ENCODE peak calls at places on chromosomes 3 and 15, in nine cellular contexts. D is heart right ventricle; W is CD4-positive, CD25-positive, alpha-beta regulatory T cell; X is right cardiac atrium; A is uterus; H is adrenal gland; P is endodermal cell; S is neuronal stem cell; B is CD8-positive, alpha-beta T cell. U is an unnamed sample.

GRCh38 chr3:156491192-156491591 is 63.7 kb downstream of the SSR3 start:
- DNase-seq in W (no peak), P (no peak), B (no peak), S (no peak), A (no peak), D (no peak), X (no peak), H (no peak), U (no peak)

GRCh38 chr15:85430406-85431204 is 50.2 kb downstream of the AKAP13 start:
- DNase-seq in B (no peak), P (no peak), X (no peak), D (no peak), S (no peak), W (no peak), H (no peak), A (no peak), U (no peak)

GRCh38 chr3:11624161-11624560 is 19.6 kb downstream of the VGLL4 start:
- DNase-seq in S (no peak), P (no peak), X (no peak), D (no peak), B (no peak), W (peak; percentile 28), H (no peak), A (no peak), U (no peak)

GRCh38 chr3:40851836-40852235 is 327.1 kb downstream of the ZNF621 start:
- DNase-seq in W (no peak), A (no peak), D (no peak), S (no peak), P (no peak), H (no peak), B (no peak), X (no peak), U (no peak)

GRCh38 chr3:170322501-170323328 is 34.8 kb upstream of the SKIL start:
- DNase-seq in A (no peak), B (no peak), D (no peak), W (no peak), X (no peak), S (no peak), H (no peak), P (no peak), U (no peak)

GRCh38 chr3:129683201-129683600 is 76.7 kb upstream of the PLXND1 start:
- DNase-seq in A (no peak), S (no peak), H (no peak), P (no peak), D (no peak), X (no peak), B (no peak), W (no peak), U (no peak)

GRCh38 chr3:134809412-134810051 is 14.5 kb downstream of the EPHB1 start:
- DNase-seq in B (no peak), D (no peak), S (no peak), W (no peak), X (no peak), A (no peak), P (peak; percentile 72), H (no peak), U (peak; percentile 97)

GRCh38 chr3:62493116-62493801 is 119.9 kb upstream of the FEZF2 start:
- DNase-seq in S (no peak), A (no peak), P (no peak), W (no peak), B (no peak), H (no peak), X (no peak), D (no peak), U (no peak)

GRCh38 chr3:94285874-94286273 is 223.0 kb downstream of the NSUN3 start:
- DNase-seq in A (no peak), W (no peak), X (no peak), D (no peak), P (no peak), S (no peak), H (no peak), B (no peak), U (no peak)

GRCh38 chr15:65172531-65172930 is 12.6 kb downstream of the CLPX start:
- DNase-seq in B (no peak), S (no peak), P (no peak), H (no peak), A (no peak), X (no peak), D (no peak), W (no peak), U (no peak)

GRCh38 chr3:120418866-120419490 is 31.8 kb downstream of the FSTL1 start:
- DNase-seq in D (peak; percentile 63), X (no peak), A (no peak), H (peak; percentile 75), B (no peak), P (peak; percentile 84), S (peak; percentile 41), W (no peak), U (peak; percentile 77)

GRCh38 chr3:197549261-197549885 is 6.4 kb downstream of the BDH1 start:
- DNase-seq in S (no peak), B (no peak), X (no peak), W (no peak), H (no peak), A (no peak), D (no peak), P (peak; percentile 66), U (no peak)

GRCh38 chr3:24591661-24592555 is 97.3 kb upstream of the THRB start:
- DNase-seq in S (no peak), W (no peak), X (no peak), H (no peak), B (no peak), P (no peak), D (no peak), A (no peak), U (no peak)

GRCh38 chr15:60374628-60375081 is 23.1 kb downstream of the ANXA2 start:
- DNase-seq in D (no peak), X (peak; percentile 62), H (peak; percentile 84), S (no peak), A (no peak), P (peak; percentile 81), W (no peak), B (no peak), U (peak; percentile 35)

GRCh38 chr3:193305356-193305755 is 64.3 kb downstream of the PLAAT1 start:
- DNase-seq in B (no peak), W (no peak), A (no peak), P (no peak), H (no peak), S (no peak), X (no peak), D (no peak), U (no peak)

GRCh38 chr3:141737108-141737507 is 990 bp upstream of the RNF7 start:
- DNase-seq in W (no peak), X (no peak), A (no peak), S (no peak), D (no peak), B (no peak), H (no peak), P (no peak), U (no peak)

GRCh38 chr3:149037684-149038083 is 46.3 kb downstream of the GYG1 start:
- DNase-seq in D (no peak), X (no peak), P (no peak), A (no peak), W (no peak), S (no peak), H (no peak), B (no peak), U (no peak)

GRCh38 chr3:184619348-184619747 is 57.8 kb downstream of the EPHB3 start:
- DNase-seq in B (no peak), A (peak; percentile 21), S (no peak), W (no peak), H (no peak), P (no peak), X (peak; percentile 65), D (peak; percentile 44), U (no peak)

GRCh38 chr15:39784638-39785037 is 2.0 kb upstream of the FSIP1 start:
- DNase-seq in B (no peak), X (no peak), A (no peak), D (no peak), H (no peak), W (no peak), S (no peak), P (no peak), U (no peak)
- H3K4me3 ChIP-seq in B (no peak overlapping the region), X (no peak overlapping the region), A (no peak overlapping the region), D (no peak overlapping the region), H (no peak overlapping the region), W (no peak overlapping the region), S (peak overlapping the region; percentile 21), P (no peak overlapping the region), U (no peak overlapping the region)

GRCh38 chr3:27678234-27678633 is 43.9 kb downstream of the EOMES start:
- DNase-seq in X (no peak), A (no peak), H (no peak), D (no peak), W (no peak), P (no peak), B (no peak), S (no peak), U (no peak)

GRCh38 chr3:27680517-27681246 is 41.4 kb downstream of the EOMES start:
- DNase-seq in B (no peak), D (no peak), A (no peak), P (peak; percentile 91), X (no peak), S (peak; percentile 52), W (no peak), H (peak; percentile 38), U (no peak)

GRCh38 chr3:27679691-27680090 is 42.4 kb downstream of the EOMES start:
- DNase-seq in A (no peak), X (no peak), D (no peak), B (no peak), P (no peak), W (no peak), H (no peak), S (no peak), U (no peak)

GRCh38 chr3:27684302-27684701 is 37.8 kb downstream of the EOMES start:
- DNase-seq in B (no peak), X (no peak), H (no peak), W (no peak), D (no peak), A (no peak), P (no peak), S (no peak), U (no peak)

GRCh38 chr3:27681249-27681748 is 40.8 kb downstream of the EOMES start:
- DNase-seq in D (peak; percentile 38), S (peak; percentile 50), W (peak; percentile 23), H (peak; percentile 26), B (no peak), P (peak; percentile 59), A (no peak), X (no peak), U (peak; percentile 86)
- H3K4me1 ChIP-seq in D (no peaks in the 10 kb centered on the region), S (peaks cover 1% of the 10 kb centered on the region), W (peaks cover 17% of the 10 kb centered on the region), H (peaks cover 16% of the 10 kb centered on the region), B (peaks cover 4% of the 10 kb centered on the region), P (peaks cover 6% of the 10 kb centered on the region), A (no peaks in the 10 kb centered on the region), X (peaks cover 3% of the 10 kb centered on the region), U (no peaks in the 10 kb centered on the region)

GRCh38 chr3:186108106-186108940 is 566 bp downstream of the ETV5 start:
- DNase-seq in P (peak; percentile 87), X (peak; percentile 42), S (peak; percentile 78), D (peak; percentile 32), W (peak; percentile 2), A (no peak), H (peak; percentile 64), B (no peak), U (no peak)
- H3K27ac ChIP-seq in P (peak overlapping the region; percentile 91), X (peak overlapping the region; percentile 61), S (peak overlapping the region; percentile 90), D (peak overlapping the region; percentile 85), W (no peak overlapping the region), A (peak overlapping the region; percentile 72), H (peak overlapping the region; percentile 92), B (no peak overlapping the region), U (no peak overlapping the region)

DNA sequence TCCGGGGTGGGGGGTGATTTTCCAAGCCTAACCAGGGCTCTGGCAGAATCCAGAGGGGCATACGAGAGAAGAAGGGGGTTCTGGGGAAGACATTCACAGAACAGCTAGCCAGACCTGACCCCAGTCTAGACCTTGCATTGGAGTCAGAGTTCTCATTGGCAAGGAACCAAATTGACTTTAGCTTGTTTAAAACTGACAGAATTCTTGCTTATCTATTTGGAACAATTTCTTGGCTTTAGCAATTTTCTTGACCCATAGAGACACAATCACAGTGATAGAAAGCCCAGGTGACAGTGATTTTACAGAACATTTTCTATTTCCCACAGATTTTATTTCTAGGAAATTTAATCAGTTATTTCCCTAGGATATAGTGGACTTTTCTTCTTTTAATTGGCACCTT is 23.6 kb upstream of the ATP11B start:
- DNase-seq in X (no peak), H (no peak), S (no peak), D (no peak), A (no peak), P (no peak), W (no peak), B (no peak), U (no peak)
- H3K4me3 ChIP-seq in X (no peak overlapping the region), H (no peak overlapping the region), S (no peak overlapping the region), D (no peak overlapping the region), A (no peak overlapping the region), P (no peak overlapping the region), W (no peak overlapping the region), B (no peak overlapping the region), U (no peak overlapping the region)